ENCODE peak calls at places on chromosomes 3 and 15, in seven cellular contexts. X is sigmoid colon; W is suprapubic skin; S is IMR-90; V is CD4-positive, CD25-positive, alpha-beta regulatory T cell; Q is coronary artery; E is body of pancreas. Z is an unnamed sample.

GRCh38 chr3:18758047-18758704 is 333.0 kb upstream of the SATB1 start:
- DNase-seq in X (no peak), W (no peak), S (no peak), V (peak; percentile 77), Q (no peak), E (peak; percentile 83), Z (no peak)

GRCh38 chr15:31440754-31441298 is 114.2 kb downstream of the KLF13 start:
- DNase-seq in X (peak; percentile 82), W (peak; percentile 77), S (peak; percentile 27), V (no peak), Q (no peak), E (peak; percentile 46), Z (no peak)

GRCh38 chr15:64490598-64491259 is 30.4 kb downstream of the ZNF609 start:
- DNase-seq in X (no peak), W (no peak), S (peak; percentile 78), V (no peak), Q (no peak), E (no peak), Z (no peak)

GRCh38 chr3:23987376-23987775 is 42.3 kb downstream of the NR1D2 start:
- DNase-seq in X (no peak), W (no peak), S (no peak), V (no peak), Q (no peak), E (no peak), Z (no peak)

GRCh38 chr15:47813985-47814384 is 96.7 kb downstream of the SEMA6D start:
- DNase-seq in X (no peak), W (no peak), S (no peak), V (no peak), Q (no peak), E (no peak), Z (no peak)

GRCh38 chr3:122898298-122898697 is 103.4 kb downstream of the SLC49A4 start:
- DNase-seq in X (no peak), W (no peak), S (no peak), V (no peak), Q (no peak), E (no peak), Z (no peak)

GRCh38 chr3:45819543-45819942 is 22.4 kb downstream of the LZTFL1 start:
- DNase-seq in X (no peak), W (no peak), S (peak; percentile 84), V (no peak), Q (no peak), E (no peak), Z (peak; percentile 6)

GRCh38 chr3:128917291-128917690 is 37.9 kb downstream of the ACAD9 start:
- DNase-seq in X (no peak), W (no peak), S (no peak), V (no peak), Q (no peak), E (no peak), Z (no peak)

GRCh38 chr3:136990826-136991225 is 33.0 kb downstream of the IL20RB start:
- DNase-seq in X (no peak), W (no peak), S (no peak), V (no peak), Q (no peak), E (no peak), Z (no peak)

GRCh38 chr3:179108091-179108490 is 36.5 kb upstream of the ZMAT3 start:
- DNase-seq in X (no peak), W (no peak), S (peak; percentile 87), V (no peak), Q (no peak), E (no peak), Z (peak; percentile 91)

GRCh38 chr3:11211531-11212300 is 57.4 kb downstream of the HRH1 start:
- DNase-seq in X (peak; percentile 55), W (peak; percentile 56), S (peak; percentile 46), V (no peak), Q (no peak), E (no peak), Z (peak; percentile 65)

GRCh38 chr15:68075764-68076385 is 21.8 kb downstream of the PIAS1 start:
- DNase-seq in X (no peak), W (no peak), S (no peak), V (no peak), Q (no peak), E (no peak), Z (no peak)

GRCh38 chr3:152834354-152835310 is at the start of gene P2RY1:
- DNase-seq in X (peak; percentile 84), W (peak; percentile 68), S (peak; percentile 17), V (peak; percentile 1), Q (peak; percentile 74), E (peak; percentile 68), Z (peak; percentile 57)

GRCh38 chr3:151925419-151925818 is 52.0 kb downstream of the SUCNR1 start:
- DNase-seq in X (no peak), W (no peak), S (no peak), V (no peak), Q (no peak), E (no peak), Z (peak; percentile 47)

GRCh38 chr15:73002509-73002908 is 49.8 kb upstream of the NEO1 start:
- DNase-seq in X (no peak), W (no peak), S (peak; percentile 97), V (no peak), Q (no peak), E (no peak), Z (peak; percentile 74)

GRCh38 chr15:31306426-31307269 is 20.0 kb upstream of the KLF13 start:
- DNase-seq in X (peak; percentile 66), W (peak; percentile 61), S (no peak), V (no peak), Q (no peak), E (no peak), Z (peak; percentile 10)

GRCh38 chr15:79101866-79102581 is 11.4 kb upstream of the RASGRF1 start:
- DNase-seq in X (no peak), W (no peak), S (peak; percentile 7), V (no peak), Q (peak; percentile 8), E (no peak), Z (no peak)

DNA sequence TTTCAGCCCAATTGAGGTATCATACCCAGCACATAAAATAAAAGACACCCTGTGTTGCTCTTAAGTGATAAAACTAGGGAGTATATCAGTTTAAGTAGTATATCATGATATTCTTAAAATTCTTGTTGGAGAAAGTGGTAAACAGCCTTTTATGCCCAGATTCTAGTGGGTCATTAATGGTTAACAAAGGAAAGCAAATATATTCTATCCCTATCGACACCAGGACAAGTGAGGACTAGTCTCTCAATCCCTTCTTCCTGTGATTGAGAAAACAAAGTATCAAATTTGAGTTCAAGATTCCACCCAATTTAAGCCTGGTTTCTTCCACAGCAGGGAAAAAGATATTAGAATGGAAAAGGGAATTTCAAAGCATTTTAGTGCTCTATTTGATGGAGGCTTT is 142.4 kb upstream of the IL12A start:
- DNase-seq in X (no peak), W (no peak), S (no peak), V (no peak), Q (no peak), E (no peak), Z (no peak)
- H3K27ac ChIP-seq in X (no peak overlapping the region), W (no peak overlapping the region), S (no peak overlapping the region), V (no peak overlapping the region), Q (no peak overlapping the region), E (no peak overlapping the region), Z (no peak overlapping the region)

DNA sequence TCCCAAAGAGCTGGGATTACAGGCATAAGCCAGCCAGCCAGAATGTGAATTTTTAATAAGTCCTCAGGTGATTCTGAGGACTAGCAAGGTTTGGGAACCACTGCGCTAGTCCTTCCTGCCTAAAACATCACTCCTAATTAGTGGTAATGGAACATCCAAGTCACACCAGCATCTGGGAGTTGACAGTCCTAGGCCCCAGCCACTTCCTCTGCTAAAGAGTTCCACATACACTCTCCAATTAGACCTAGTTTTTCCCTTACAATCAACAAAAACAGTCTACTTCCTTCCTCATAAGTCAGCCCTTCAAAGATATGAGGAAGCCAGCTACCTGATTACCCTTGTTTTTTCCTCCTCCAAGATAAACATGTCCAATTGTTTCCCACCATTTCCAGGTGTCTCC is 78.1 kb downstream of the OXNAD1 start:
- DNase-seq in X (no peak), W (no peak), S (no peak), V (no peak), Q (no peak), E (no peak), Z (no peak)
- H3K27ac ChIP-seq in X (no peak overlapping the region), W (no peak overlapping the region), S (no peak overlapping the region), V (no peak overlapping the region), Q (no peak overlapping the region), E (no peak overlapping the region), Z (no peak overlapping the region)

GRCh38 chr3:127689266-127689860 is 16.6 kb downstream of the ABTB1 start:
- DNase-seq in X (peak; percentile 53), W (peak; percentile 44), S (no peak), V (no peak), Q (peak; percentile 63), E (no peak), Z (no peak)

GRCh38 chr3:127688022-127688415 is 15.3 kb downstream of the ABTB1 start:
- DNase-seq in X (no peak), W (no peak), S (no peak), V (no peak), Q (no peak), E (no peak), Z (no peak)

GRCh38 chr3:127687228-127687737 is 14.5 kb downstream of the ABTB1 start:
- DNase-seq in X (no peak), W (no peak), S (no peak), V (no peak), Q (no peak), E (no peak), Z (no peak)

GRCh38 chr3:127690106-127690505 is 17.4 kb downstream of the ABTB1 start:
- DNase-seq in X (peak; percentile 60), W (no peak), S (peak; percentile 61), V (no peak), Q (peak; percentile 83), E (no peak), Z (peak; percentile 67)

DNA sequence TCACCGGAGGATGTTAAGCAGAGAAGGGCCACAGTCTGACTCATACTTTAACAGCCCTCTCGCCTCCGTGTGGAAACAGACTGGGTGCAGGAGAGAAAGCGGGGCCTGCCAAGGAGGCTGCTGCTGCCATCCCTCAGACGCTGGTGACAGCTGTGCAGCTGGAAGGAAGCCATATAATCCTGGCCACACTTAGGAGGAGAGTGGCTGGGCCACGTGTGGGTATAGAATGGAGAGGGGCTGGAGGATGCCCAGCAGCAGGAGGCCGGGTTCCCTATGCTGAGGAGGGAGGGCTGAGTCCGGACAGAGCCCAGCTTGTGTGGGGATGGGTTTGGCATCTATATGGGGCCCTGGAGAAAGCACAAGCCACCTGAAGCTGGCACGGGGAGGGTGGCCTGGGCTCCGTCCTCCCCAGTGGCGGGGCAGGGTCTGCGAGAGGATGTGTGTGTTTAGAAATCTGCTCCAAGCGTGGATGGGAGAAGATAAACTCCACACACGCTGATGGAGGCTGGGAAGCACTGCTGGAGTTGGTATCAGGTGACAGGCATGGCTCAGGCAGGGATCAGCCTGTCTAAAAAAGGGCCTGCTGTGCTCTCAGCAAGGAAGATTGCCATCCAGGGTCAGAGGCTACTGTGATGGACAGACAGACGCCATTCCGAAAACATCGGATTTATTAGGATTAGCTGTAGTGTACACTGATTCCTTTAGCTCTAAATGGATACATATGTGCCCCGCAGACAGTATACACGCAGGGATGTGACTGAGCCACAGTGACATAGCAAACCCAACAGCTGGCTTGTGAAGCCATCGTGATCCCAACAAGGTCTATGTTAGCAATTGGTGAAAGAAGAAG is 15.9 kb downstream of the ABTB1 start:
- DNase-seq in X (peak; percentile 90), W (peak; percentile 49), S (peak; percentile 65), V (no peak), Q (peak; percentile 66), E (no peak), Z (peak; percentile 49)
- H3K27ac ChIP-seq in X (peak overlapping the region; percentile 74), W (no peak overlapping the region), S (peak overlapping the region; percentile 80), V (no peak overlapping the region), Q (peak overlapping the region; percentile 84), E (no peak overlapping the region), Z (peak overlapping the region; percentile 31)

DNA sequence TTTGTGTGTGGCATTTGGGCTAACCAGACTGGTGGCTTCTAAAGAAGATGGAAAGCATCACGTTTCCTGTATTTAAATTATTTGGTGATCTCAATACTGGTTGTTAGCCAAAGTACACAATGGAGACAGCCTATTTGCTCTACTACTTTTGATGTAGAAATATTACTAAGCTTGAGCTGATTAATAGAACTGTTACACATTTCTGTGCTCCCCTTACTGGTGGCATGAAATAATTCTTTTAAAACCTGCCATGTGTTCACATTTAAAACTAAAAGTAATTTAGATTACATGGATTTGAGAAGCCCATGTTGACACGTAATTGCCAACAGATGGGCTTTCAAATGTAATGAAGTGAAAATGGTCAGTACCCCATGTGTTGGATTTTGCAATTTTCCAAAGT is 10.6 kb upstream of the RARRES1 start:
- DNase-seq in X (no peak), W (no peak), S (peak; percentile 61), V (no peak), Q (no peak), E (no peak), Z (peak; percentile 78)
- H3K27ac ChIP-seq in X (no peak overlapping the region), W (peak overlapping the region; percentile 24), S (peak overlapping the region; percentile 36), V (no peak overlapping the region), Q (no peak overlapping the region), E (no peak overlapping the region), Z (no peak overlapping the region)